ENCODE peak calls at places on chromosomes 5 and 9, in four cellular contexts. X, R, J and L are unnamed samples.

GRCh38 chr9:694499-695154 is 146.9 kb upstream of the DMRT1 start:
- DNase-seq in R (peak; percentile 86), X (no peak), J (peak; percentile 42), L (peak; percentile 66)

GRCh38 chr9:35574578-35575104 is 30.4 kb upstream of the TESK1 start:
- DNase-seq in X (no peak), R (no peak), J (no peak), L (no peak)

GRCh38 chr9:114291886-114292590 is 30.9 kb upstream of the ORM1 start:
- DNase-seq in X (no peak), J (no peak), R (no peak), L (no peak)

GRCh38 chr5:157915638-157916037 is 56.7 kb upstream of the CLINT1 start:
- DNase-seq in J (peak; percentile 95), X (peak; percentile 41), R (peak; percentile 13), L (peak; percentile 19)

GRCh38 chr5:126481243-126481642 is 58.0 kb downstream of the GRAMD2B start:
- DNase-seq in X (no peak), R (no peak), J (no peak), L (no peak)

GRCh38 chr5:169133500-169133899 is 167.4 kb downstream of the SLIT3 start:
- DNase-seq in J (no peak), X (no peak), R (no peak), L (no peak)

GRCh38 chr5:88480766-88481499 is 212.3 kb upstream of the TMEM161B start:
- DNase-seq in X (peak; percentile 41), J (no peak), R (no peak), L (no peak)

GRCh38 chr9:90925581-90926257 is 124.1 kb downstream of the SYK start:
- DNase-seq in R (peak; percentile 63), J (no peak), X (no peak), L (no peak)

GRCh38 chr9:79353856-79354520 is 217.8 kb upstream of the TLE4 start:
- DNase-seq in J (no peak), X (no peak), R (peak; percentile 57), L (no peak)

GRCh38 chr5:95712347-95712958 is 18.7 kb upstream of the RHOBTB3 start:
- DNase-seq in R (peak; percentile 98), X (no peak), J (no peak), L (no peak)

GRCh38 chr5:41368158-41368557 is 142.2 kb downstream of the PLCXD3 start:
- DNase-seq in J (no peak), R (no peak), X (no peak), L (no peak)

GRCh38 chr9:38339087-38339486 is 53.4 kb upstream of the ALDH1B1 start:
- DNase-seq in J (peak; percentile 44), R (peak; percentile 85), X (no peak), L (no peak)

GRCh38 chr5:34057118-34057517 is 14.1 kb upstream of the C1QTNF3 start:
- DNase-seq in R (no peak), X (no peak), J (no peak), L (no peak)

GRCh38 chr9:112009656-112010055 is 113.0 kb downstream of the UGCG start:
- DNase-seq in J (no peak), X (no peak), R (no peak), L (no peak)

GRCh38 chr9:31259824-31260223 is 1124.6 kb upstream of the ACO1 start:
- DNase-seq in X (peak; percentile 20), R (no peak), J (no peak), L (no peak)

GRCh38 chr9:133387680-133388079 is 11.5 kb downstream of the STKLD1 start:
- DNase-seq in X (no peak), R (no peak), J (no peak), L (no peak)

GRCh38 chr5:112154940-112155686 is 264.0 kb downstream of the EPB41L4A start:
- DNase-seq in J (no peak), X (no peak), R (peak; percentile 23), L (no peak)

GRCh38 chr9:3948826-3949578 is 350.9 kb downstream of the GLIS3 start:
- DNase-seq in X (no peak), R (peak; percentile 35), J (no peak), L (no peak)

GRCh38 chr9:117494401-117495130 is 79.7 kb upstream of the ASTN2 start:
- DNase-seq in J (no peak), X (peak; percentile 30), R (no peak), L (no peak)

GRCh38 chr5:123578390-123578789 is 66.4 kb downstream of the CSNK1G3 start:
- DNase-seq in R (no peak), X (no peak), J (no peak), L (no peak)

GRCh38 chr5:14145356-14146334 is 2.5 kb downstream of the TRIO start:
- DNase-seq in X (no peak), J (no peak), R (no peak), L (no peak)

GRCh38 chr5:538801-539468 is 14.7 kb upstream of the SLC9A3 start:
- DNase-seq in J (peak; percentile 14), R (no peak), X (peak; percentile 44), L (no peak)

GRCh38 chr9:112809351-112809848 is 58.8 kb downstream of the SNX30 start:
- DNase-seq in J (no peak), R (no peak), X (no peak), L (no peak)

GRCh38 chr9:137972988-137973470 is 95.4 kb downstream of the CACNA1B start:
- DNase-seq in J (no peak), X (no peak), R (no peak), L (no peak)

GRCh38 chr5:177620560-177620959 is 20.6 kb downstream of the B4GALT7 start:
- DNase-seq in J (no peak), R (no peak), X (no peak), L (no peak)